ENCODE peak calls at places on chromosomes 12 and 14, in six cellular contexts. U, Z, Q, B, N and V are unnamed samples.

GRCh38 chr14:90900712-90901111 is 84.5 kb upstream of the TTC7B start:
- DNase-seq in B (no peak), Z (no peak), U (no peak), Q (no peak), N (no peak), V (no peak)

GRCh38 chr14:80901260-80901659 is 40.3 kb downstream of the CEP128 start:
- DNase-seq in N (no peak), U (no peak), Z (no peak), Q (no peak), B (no peak), V (no peak)

GRCh38 chr14:71466942-71467341 is 465.3 kb upstream of the RGS6 start:
- DNase-seq in U (no peak), Z (no peak), B (no peak), N (no peak), Q (no peak), V (no peak)

GRCh38 chr12:76020731-76021672 is 10.6 kb downstream of the PHLDA1 start:
- DNase-seq in B (no peak), U (no peak), Z (no peak), Q (peak), N (peak), V (peak)

GRCh38 chr12:113097716-113098427 is 37.7 kb downstream of the RASAL1 start:
- DNase-seq in B (no peak), Q (no peak), Z (no peak), N (no peak), U (no peak), V (no peak)

GRCh38 chr12:105970885-105971284 is 167.9 kb downstream of the NUAK1 start:
- DNase-seq in N (no peak), Z (no peak), U (no peak), B (no peak), Q (no peak), V (no peak)

GRCh38 chr12:46266382-46266791 is 2.5 kb downstream of the SLC38A1 start:
- DNase-seq in B (no peak), N (peak), Z (no peak), Q (no peak), U (no peak), V (no peak)

GRCh38 chr14:101253948-101254347 is 307.3 kb upstream of the DIO3 start:
- DNase-seq in Z (no peak), N (no peak), B (no peak), U (no peak), Q (no peak), V (no peak)

GRCh38 chr14:93137864-93138263 is 22.1 kb upstream of the ITPK1 start:
- DNase-seq in U (peak), Q (no peak), B (no peak), Z (peak), N (no peak), V (no peak)

GRCh38 chr12:75207338-75208083 is 2.1 kb downstream of the KCNC2 start:
- DNase-seq in N (no peak), Q (no peak), U (peak), Z (peak), B (no peak), V (no peak)

GRCh38 chr12:12885060-12885792 is 6.1 kb upstream of the GPRC5A start:
- DNase-seq in N (no peak), B (no peak), Z (no peak), Q (no peak), U (no peak), V (no peak)

GRCh38 chr12:96986883-96987523 is 79.9 kb downstream of the NEDD1 start:
- DNase-seq in B (no peak), N (no peak), Z (no peak), Q (peak), U (no peak), V (no peak)

GRCh38 chr14:54633076-54633475 is 66.1 kb downstream of the SAMD4A start:
- DNase-seq in B (no peak), U (no peak), Z (no peak), N (no peak), Q (no peak), V (no peak)

GRCh38 chr12:115216300-115216699 is 532.3 kb upstream of the TBX3 start:
- DNase-seq in Z (no peak), Q (no peak), N (no peak), B (no peak), U (no peak), V (no peak)

GRCh38 chr14:28763914-28764848 is 2.4 kb upstream of the FOXG1 start:
- DNase-seq in Q (no peak), U (no peak), N (no peak), Z (no peak), B (no peak), V (no peak)

GRCh38 chr14:73945159-73945670 is 4.7 kb downstream of the FAM161B start:
- DNase-seq in Z (no peak), U (no peak), Q (no peak), B (no peak), N (no peak), V (no peak)

GRCh38 chr12:24679135-24679534 is 269.8 kb downstream of the BCAT1 start:
- DNase-seq in Q (no peak), Z (no peak), U (no peak), B (no peak), N (no peak), V (no peak)

GRCh38 chr14:54337314-54337713 is 59.5 kb upstream of the CDKN3 start:
- DNase-seq in B (no peak), U (no peak), Z (no peak), Q (no peak), N (no peak), V (no peak)

GRCh38 chr12:57803317-57803893 is 15.1 kb downstream of the AVIL start:
- DNase-seq in N (no peak), Z (peak), B (peak), Q (peak), U (peak), V (no peak)

GRCh38 chr12:12600659-12601058 is 11.0 kb upstream of the CREBL2 start:
- DNase-seq in U (no peak), Q (no peak), N (no peak), B (no peak), Z (no peak), V (no peak)

GRCh38 chr12:54259194-54260011 is 20.5 kb downstream of the CBX5 start:
- DNase-seq in U (peak), Q (peak), N (peak), Z (peak), B (peak), V (peak)

GRCh38 chr12:5047094-5047493 is 3.4 kb downstream of the KCNA5 start:
- DNase-seq in Q (no peak), N (no peak), Z (no peak), B (no peak), U (no peak), V (no peak)

GRCh38 chr12:131927110-131928079 is 1.7 kb upstream of the PUS1 start:
- DNase-seq in N (no peak), B (no peak), Q (no peak), Z (peak), U (no peak), V (no peak)

GRCh38 chr14:83816755-83817154 is 1713.2 kb upstream of the FLRT2 start:
- DNase-seq in B (no peak), N (peak), U (no peak), Z (no peak), Q (no peak), V (peak)

GRCh38 chr12:125220404-125221273 is 155.4 kb downstream of the AACS start:
- DNase-seq in U (no peak), Q (no peak), B (no peak), Z (no peak), N (no peak), V (no peak)

GRCh38 chr12:11797317-11797913 is 147.9 kb downstream of the ETV6 start:
- DNase-seq in Z (no peak), U (no peak), N (peak), Q (no peak), B (no peak), V (peak)

GRCh38 chr12:74663958-74664357 is 126.3 kb downstream of the ATXN7L3B start:
- DNase-seq in N (no peak), Z (no peak), U (no peak), Q (no peak), B (no peak), V (no peak)

GRCh38 chr14:59360923-59361794 is 104.0 kb downstream of the GPR135 start:
- DNase-seq in N (no peak), B (no peak), Z (peak), Q (no peak), U (no peak), V (no peak)

GRCh38 chr12:114918535-114919233 is 234.7 kb upstream of the TBX3 start:
- DNase-seq in U (no peak), Z (no peak), Q (no peak), N (no peak), B (no peak), V (no peak)

GRCh38 chr14:39488600-39488999 is 56.4 kb upstream of the FBXO33 start:
- DNase-seq in B (no peak), Z (no peak), U (peak), N (no peak), Q (no peak), V (no peak)

GRCh38 chr12:193282-193681 is 20.7 kb downstream of the SLC6A12 start:
- DNase-seq in B (no peak), Q (no peak), Z (no peak), N (no peak), U (no peak), V (no peak)

GRCh38 chr14:22556021-22556989 is 32.7 kb downstream of the DAD1 start:
- DNase-seq in Z (peak), B (no peak), U (no peak), Q (peak), N (no peak), V (no peak)

GRCh38 chr12:15599266-15600037 is 189.7 kb downstream of the EPS8 start:
- DNase-seq in Z (no peak), B (no peak), N (no peak), Q (no peak), U (no peak), V (peak)

GRCh38 chr14:89254201-89254919 is 162.7 kb downstream of the FOXN3 start:
- DNase-seq in Q (no peak), B (no peak), U (no peak), N (no peak), Z (no peak), V (no peak)

GRCh38 chr12:88188180-88188579 is 46.1 kb downstream of the TMTC3 start:
- DNase-seq in Q (no peak), B (no peak), N (no peak), Z (no peak), U (no peak), V (no peak)

GRCh38 chr12:94770777-94771176 is 120.4 kb upstream of the TMCC3 start:
- DNase-seq in U (no peak), B (no peak), Q (no peak), N (no peak), Z (no peak), V (no peak)

GRCh38 chr12:27595231-27595642 is 71.2 kb downstream of the PPFIBP1 start:
- DNase-seq in N (peak), Z (no peak), Q (no peak), U (no peak), B (no peak), V (peak)

GRCh38 chr12:5031958-5032357 is 11.7 kb upstream of the KCNA5 start:
- DNase-seq in B (no peak), Z (no peak), U (no peak), N (no peak), Q (no peak), V (no peak)

GRCh38 chr12:51028811-51029146 is 2.6 kb upstream of the SLC11A2 start:
- DNase-seq in Z (no peak), U (no peak), B (no peak), Q (no peak), N (no peak), V (no peak)

GRCh38 chr14:61923348-61923747 is 161.1 kb downstream of the SNAPC1 start:
- DNase-seq in Q (no peak), U (no peak), Z (no peak), N (no peak), B (no peak), V (no peak)

GRCh38 chr12:71663561-71664410 is at the start of the genes THAP2 and ZFC3H1:
- DNase-seq in Q (peak), N (peak), Z (peak), B (peak), U (peak), V (peak)
- TF ChIP-seq CTCF in Q (peak), N (no peak), Z (peak), B (peak), U (no peak), V (peak)

DNA sequence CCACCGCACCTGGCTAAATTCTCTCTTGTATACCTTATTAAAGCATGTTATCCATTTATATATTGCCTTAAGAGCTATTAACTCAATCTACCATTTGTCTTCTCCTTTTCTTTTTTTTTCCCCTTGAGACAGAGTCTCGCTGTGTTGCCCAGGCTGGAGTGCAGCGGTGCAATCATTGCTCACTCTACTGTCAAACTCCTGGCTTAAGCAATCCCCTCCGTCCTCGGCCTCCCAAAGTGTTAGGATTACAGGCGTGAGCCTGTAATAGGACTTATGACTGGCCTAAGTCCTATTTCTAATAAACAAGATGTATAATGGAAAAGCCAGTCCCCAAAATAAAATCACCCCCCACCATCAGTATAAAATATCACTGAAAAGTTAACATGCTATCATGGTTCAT is 14.4 kb downstream of the SNX6 start:
- DNase-seq in Z (peak), U (no peak), Q (no peak), B (no peak), N (no peak), V (no peak)
- TF ChIP-seq CTCF in Z (no peak), U (no peak), Q (no peak), B (no peak), N (no peak), V (no peak)

GRCh38 chr14:30638926-30639325 is 16.8 kb downstream of the SCFD1 start:
- DNase-seq in N (no peak), U (no peak), Z (no peak), B (no peak), Q (no peak), V (no peak)
- TF ChIP-seq CTCF in N (no peak), U (no peak), Z (no peak), B (no peak), Q (no peak), V (no peak)

GRCh38 chr14:105471823-105472495 is 2.7 kb upstream of the CRIP2 start:
- DNase-seq in B (no peak), Z (no peak), U (no peak), N (no peak), Q (no peak), V (no peak)

GRCh38 chr14:105470163-105470811 is 4.3 kb upstream of the CRIP2 start:
- DNase-seq in B (no peak), N (no peak), U (no peak), Q (no peak), Z (no peak), V (no peak)

GRCh38 chr14:105472496-105472991 is 2.1 kb upstream of the CRIP2 start:
- DNase-seq in U (no peak), B (no peak), Z (no peak), Q (no peak), N (no peak), V (no peak)

GRCh38 chr14:105469456-105470162 is 5.0 kb upstream of the CRIP2 start:
- DNase-seq in B (no peak), Z (no peak), Q (no peak), N (no peak), U (no peak), V (no peak)

GRCh38 chr14:105470812-105471771 is 3.5 kb upstream of the CRIP2 start:
- DNase-seq in B (no peak), U (peak), N (no peak), Z (no peak), Q (no peak), V (no peak)
- TF ChIP-seq CTCF in B (peak), U (peak), N (no peak), Z (no peak), Q (no peak), V (no peak)

GRCh38 chr12:2194060-2194459 is 141.3 kb downstream of the CACNA1C start:
- DNase-seq in Z (no peak), U (no peak), Q (no peak), N (no peak), B (no peak), V (no peak)

GRCh38 chr12:2198088-2198501 is 145.3 kb downstream of the CACNA1C start:
- DNase-seq in Z (no peak), U (no peak), B (no peak), Q (no peak), N (peak), V (no peak)

GRCh38 chr12:2194571-2194970 is 141.8 kb downstream of the CACNA1C start:
- DNase-seq in N (no peak), Q (no peak), Z (no peak), B (no peak), U (no peak), V (no peak)

GRCh38 chr12:2195085-2195484 is 142.3 kb downstream of the CACNA1C start:
- DNase-seq in Q (no peak), B (no peak), Z (no peak), U (no peak), N (no peak), V (no peak)

DNA sequence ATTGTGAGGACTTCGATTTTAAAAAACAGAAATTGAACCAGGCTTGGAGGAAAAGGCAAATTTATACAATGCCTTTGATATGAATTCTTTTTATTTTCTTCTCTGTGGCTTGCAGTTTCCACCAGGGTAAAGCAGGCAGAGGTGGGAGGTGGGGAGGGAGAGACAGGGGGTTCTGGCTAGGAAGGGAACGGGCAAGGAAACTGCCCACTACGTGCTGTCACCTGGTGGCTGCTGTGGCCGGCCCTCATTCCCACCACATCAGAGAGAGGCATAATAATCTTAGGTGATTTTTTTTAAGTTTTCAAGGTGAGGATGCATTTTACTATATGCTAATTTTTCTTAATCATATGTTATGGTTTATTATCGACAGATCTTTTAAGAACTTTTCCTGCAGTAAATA is 145.8 kb downstream of the CACNA1C start:
- DNase-seq in U (no peak), Z (no peak), N (no peak), Q (no peak), B (no peak), V (no peak)
- TF ChIP-seq CTCF in U (no peak), Z (no peak), N (no peak), Q (no peak), B (no peak), V (no peak)

GRCh38 chr12:109932878-109933503 is 32.9 kb downstream of the TCHP start:
- DNase-seq in U (no peak), B (no peak), Q (no peak), N (no peak), Z (no peak), V (no peak)

GRCh38 chr12:109931143-109931542 is 31.1 kb downstream of the TCHP start:
- DNase-seq in Q (no peak), U (no peak), N (no peak), B (no peak), Z (no peak), V (no peak)

GRCh38 chr12:109930028-109930800 is 30.1 kb downstream of the TCHP start:
- DNase-seq in B (no peak), N (no peak), Q (no peak), U (no peak), Z (no peak), V (no peak)

GRCh38 chr12:109937371-109937770 is 37.3 kb downstream of the TCHP start:
- DNase-seq in U (no peak), Z (no peak), N (no peak), B (no peak), Q (no peak), V (no peak)

DNA sequence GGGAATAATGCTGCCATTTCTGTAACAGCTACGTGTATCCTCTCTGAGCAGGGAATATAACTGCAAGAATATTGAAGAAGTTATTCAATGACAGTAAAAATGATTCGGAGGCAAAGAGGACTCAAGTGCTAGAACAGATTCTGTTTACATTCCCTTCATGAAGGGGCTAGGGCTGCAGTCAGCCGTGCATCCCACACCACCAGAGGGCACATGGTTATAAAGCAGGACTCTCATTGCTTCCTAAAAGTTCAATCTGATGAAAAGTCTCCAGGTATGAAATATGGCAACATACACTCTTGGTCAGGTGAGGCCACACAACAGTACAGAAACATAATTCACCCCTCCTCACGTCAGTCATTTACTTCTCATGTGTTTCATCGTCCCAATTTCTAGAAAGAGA is 34.0 kb downstream of the TCHP start:
- DNase-seq in Z (no peak), B (no peak), Q (no peak), N (no peak), U (no peak), V (no peak)
- TF ChIP-seq CTCF in Z (peak), B (peak), Q (peak), N (peak), U (no peak), V (peak)

GRCh38 chr12:93032748-93033147 is 103.7 kb upstream of the EEA1 start:
- DNase-seq in B (no peak), Z (no peak), Q (no peak), U (no peak), N (peak), V (peak)

GRCh38 chr12:93033948-93034347 is 104.9 kb upstream of the EEA1 start:
- DNase-seq in U (no peak), Q (no peak), N (no peak), B (no peak), Z (no peak), V (no peak)

GRCh38 chr12:93031028-93031427 is 101.9 kb upstream of the EEA1 start:
- DNase-seq in Z (no peak), U (no peak), B (no peak), N (no peak), Q (no peak), V (no peak)

GRCh38 chr12:93025145-93026103 is 96.3 kb upstream of the EEA1 start:
- DNase-seq in U (no peak), B (no peak), N (peak), Q (peak), Z (no peak), V (peak)

GRCh38 chr12:93029091-93029490 is 100.0 kb upstream of the EEA1 start:
- DNase-seq in Z (no peak), U (no peak), N (no peak), B (no peak), Q (no peak), V (no peak)
- TF ChIP-seq CTCF in Z (no peak), U (no peak), N (no peak), B (no peak), Q (no peak), V (no peak)

GRCh38 chr12:31245822-31246469 is 80.0 kb downstream of the SINHCAF start:
- DNase-seq in N (no peak), U (no peak), B (no peak), Q (no peak), Z (no peak), V (no peak)
- TF ChIP-seq CTCF in N (no peak), U (no peak), B (peak), Q (no peak), Z (no peak), V (no peak)